ENCODE peak calls at places on chromosomes 2 and 18, in six cellular contexts. One of them, this sample, is unnamed.

GRCh38 chr2:2045191-2045590 is 285.9 kb downstream of the MYT1L start:
- DNase-seq in H9: no peak
- DNase-seq in astrocyte: no peak
- DNase-seq in endothelial cell: no peak
- DNase-seq in IMR-90: no peak
- DNase-seq in bronchial epithelial cell: no peak
- DNase-seq in this sample: peak

GRCh38 chr2:59449264-59449663 is 1104.2 kb downstream of the BCL11A start:
- DNase-seq in H9: no peak
- DNase-seq in IMR-90: no peak
- DNase-seq in endothelial cell: no peak
- DNase-seq in bronchial epithelial cell: peak
- DNase-seq in astrocyte: no peak
- DNase-seq in this sample: no peak

GRCh38 chr2:150570712-150571111 is 83.2 kb upstream of the RND3 start:
- DNase-seq in astrocyte: peak
- DNase-seq in endothelial cell: no peak
- DNase-seq in bronchial epithelial cell: peak
- DNase-seq in IMR-90: peak
- DNase-seq in H9: no peak
- DNase-seq in this sample: no peak

GRCh38 chr2:202335791-202336467 is 40.2 kb upstream of the BMPR2 start:
- DNase-seq in astrocyte: no peak
- DNase-seq in H9: no peak
- DNase-seq in IMR-90: peak
- DNase-seq in endothelial cell: no peak
- DNase-seq in bronchial epithelial cell: peak
- DNase-seq in this sample: no peak

GRCh38 chr2:215879977-215880940 is 133.1 kb downstream of the MREG start:
- DNase-seq in astrocyte: no peak
- DNase-seq in bronchial epithelial cell: no peak
- DNase-seq in endothelial cell: no peak
- DNase-seq in H9: no peak
- DNase-seq in IMR-90: peak
- DNase-seq in this sample: no peak

GRCh38 chr2:18066894-18067293 is 188.4 kb downstream of the KCNS3 start:
- DNase-seq in endothelial cell: no peak
- DNase-seq in H9: peak
- DNase-seq in bronchial epithelial cell: no peak
- DNase-seq in astrocyte: no peak
- DNase-seq in IMR-90: no peak
- DNase-seq in this sample: no peak

GRCh38 chr2:62705859-62706720 is 577 bp downstream of the EHBP1 start:
- DNase-seq in endothelial cell: peak
- DNase-seq in IMR-90: peak
- DNase-seq in H9: peak
- DNase-seq in bronchial epithelial cell: peak
- DNase-seq in astrocyte: peak
- DNase-seq in this sample: peak

GRCh38 chr18:24536326-24536725 is 75.9 kb downstream of the HRH4 start:
- DNase-seq in astrocyte: no peak
- DNase-seq in H9: no peak
- DNase-seq in bronchial epithelial cell: no peak
- DNase-seq in IMR-90: no peak
- DNase-seq in endothelial cell: no peak
- DNase-seq in this sample: no peak

GRCh38 chr2:179751184-179751809 is 110.1 kb downstream of the ZNF385B start:
- DNase-seq in endothelial cell: no peak
- DNase-seq in IMR-90: peak
- DNase-seq in astrocyte: peak
- DNase-seq in H9: no peak
- DNase-seq in bronchial epithelial cell: peak
- DNase-seq in this sample: no peak

GRCh38 chr2:46229134-46230063 is 67.8 kb upstream of the EPAS1 start:
- DNase-seq in endothelial cell: no peak
- DNase-seq in IMR-90: peak
- DNase-seq in astrocyte: peak
- DNase-seq in H9: peak
- DNase-seq in bronchial epithelial cell: no peak
- DNase-seq in this sample: no peak

GRCh38 chr18:6975084-6975483 is 142.5 kb downstream of the LAMA1 start:
- DNase-seq in endothelial cell: no peak
- DNase-seq in H9: no peak
- DNase-seq in astrocyte: no peak
- DNase-seq in bronchial epithelial cell: no peak
- DNase-seq in IMR-90: no peak
- DNase-seq in this sample: no peak

DNA sequence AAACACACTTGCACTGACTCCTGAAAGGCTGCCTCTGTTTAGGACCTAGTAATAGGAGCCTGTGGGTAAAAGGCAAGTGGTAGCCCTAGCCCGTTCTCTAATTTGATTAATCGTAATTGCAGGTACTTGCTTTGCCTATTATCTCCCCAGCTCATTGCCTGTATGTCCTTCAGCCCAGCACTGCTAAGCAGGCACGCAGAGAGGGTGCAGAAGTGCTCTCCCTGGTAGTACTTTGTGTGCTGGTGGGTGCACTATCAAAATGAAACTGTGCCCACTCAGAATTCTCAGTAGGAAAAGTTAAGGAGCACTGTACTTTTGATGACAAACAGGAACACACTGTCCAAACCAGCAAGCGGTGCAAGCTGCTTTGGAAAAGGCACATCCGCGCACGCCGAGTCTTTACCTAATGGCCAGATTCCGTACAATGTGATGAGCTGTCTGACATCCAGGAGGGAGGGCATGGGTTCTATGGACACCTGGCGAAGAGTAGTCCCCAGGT is 103.6 kb upstream of the ASB18 start:
- DNase-seq in endothelial cell: no peak
- DNase-seq in bronchial epithelial cell: no peak
- DNase-seq in H9: peak
- DNase-seq in IMR-90: no peak
- DNase-seq in astrocyte: no peak
- DNase-seq in this sample: peak
- TF ChIP-seq CTCF in endothelial cell: no peak
- TF ChIP-seq CTCF in bronchial epithelial cell: no peak
- TF ChIP-seq CTCF in H9: no peak
- TF ChIP-seq CTCF in IMR-90: no peak
- TF ChIP-seq CTCF in astrocyte: no peak
- TF ChIP-seq CTCF in this sample: no peak

GRCh38 chr18:22368066-22368465 is 49.6 kb downstream of the CTAGE1 start:
- DNase-seq in IMR-90: no peak
- DNase-seq in bronchial epithelial cell: peak
- DNase-seq in astrocyte: no peak
- DNase-seq in H9: no peak
- DNase-seq in endothelial cell: no peak
- DNase-seq in this sample: no peak

DNA sequence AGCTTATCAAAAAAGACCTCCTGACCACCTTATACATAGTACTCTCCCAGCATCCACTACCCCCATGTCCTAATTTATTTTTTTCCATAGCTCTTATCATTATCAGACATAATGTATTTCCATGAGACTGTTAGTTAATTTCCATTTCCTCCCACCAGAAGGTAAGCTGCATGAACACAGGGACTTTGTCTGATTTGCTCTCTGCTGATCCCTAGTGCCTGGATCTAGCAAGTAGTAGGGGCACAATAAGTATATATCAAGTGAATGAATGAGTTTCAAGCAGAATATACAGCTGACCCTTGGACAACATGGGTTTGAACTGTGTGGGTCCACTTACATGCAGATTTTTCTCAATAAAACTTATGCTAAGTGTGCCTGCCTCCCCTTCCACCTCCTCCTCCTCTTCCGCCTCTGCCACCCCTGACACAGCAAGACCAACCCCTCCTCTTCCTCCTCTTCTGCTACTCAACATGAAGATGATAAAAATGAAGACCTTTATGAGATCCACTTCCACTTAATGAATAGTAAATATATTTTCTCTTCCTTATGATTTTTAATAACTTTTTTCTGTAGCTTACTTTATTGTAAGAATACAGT is 53.8 kb downstream of the CTAGE1 start:
- DNase-seq in IMR-90: peak
- DNase-seq in bronchial epithelial cell: peak
- DNase-seq in endothelial cell: no peak
- DNase-seq in astrocyte: no peak
- DNase-seq in H9: no peak
- DNase-seq in this sample: no peak
- TF ChIP-seq CTCF in IMR-90: peak
- TF ChIP-seq CTCF in bronchial epithelial cell: peak
- TF ChIP-seq CTCF in endothelial cell: no peak
- TF ChIP-seq CTCF in astrocyte: peak
- TF ChIP-seq CTCF in H9: peak
- TF ChIP-seq CTCF in this sample: peak

DNA sequence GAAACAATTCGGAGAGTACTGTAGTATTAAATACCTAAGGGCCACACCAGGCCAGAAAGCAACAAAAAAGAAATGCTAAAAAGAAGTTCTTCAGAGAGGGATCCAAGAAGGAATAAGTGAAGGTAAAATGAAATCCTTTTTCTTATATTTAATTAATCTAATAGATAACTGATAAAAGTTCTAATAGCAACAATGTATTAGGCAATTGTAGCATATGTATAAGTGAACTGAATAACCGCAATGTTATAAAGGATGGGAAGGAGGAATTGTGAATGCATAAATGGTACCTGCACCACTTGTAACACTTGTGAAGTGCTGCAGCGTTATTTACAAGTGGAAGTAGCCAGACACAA is 21.8 kb downstream of the TMSB10 start:
- DNase-seq in IMR-90: no peak
- DNase-seq in H9: no peak
- DNase-seq in astrocyte: no peak
- DNase-seq in endothelial cell: no peak
- DNase-seq in bronchial epithelial cell: no peak
- DNase-seq in this sample: no peak
- TF ChIP-seq CTCF in IMR-90: no peak
- TF ChIP-seq CTCF in H9: no peak
- TF ChIP-seq CTCF in astrocyte: no peak
- TF ChIP-seq CTCF in endothelial cell: no peak
- TF ChIP-seq CTCF in bronchial epithelial cell: no peak
- TF ChIP-seq CTCF in this sample: no peak

GRCh38 chr2:11829947-11830707 is 83.7 kb downstream of the LPIN1 start:
- DNase-seq in bronchial epithelial cell: peak
- DNase-seq in endothelial cell: peak
- DNase-seq in astrocyte: peak
- DNase-seq in IMR-90: peak
- DNase-seq in H9: peak
- DNase-seq in this sample: peak
- TF ChIP-seq CTCF in bronchial epithelial cell: peak
- TF ChIP-seq CTCF in endothelial cell: no peak
- TF ChIP-seq CTCF in astrocyte: peak
- TF ChIP-seq CTCF in IMR-90: peak
- TF ChIP-seq CTCF in H9: peak
- TF ChIP-seq CTCF in this sample: peak

GRCh38 chr2:102253140-102253752 is 58.1 kb upstream of the IL1RL1 start:
- DNase-seq in endothelial cell: no peak
- DNase-seq in H9: no peak
- DNase-seq in IMR-90: no peak
- DNase-seq in astrocyte: no peak
- DNase-seq in bronchial epithelial cell: peak
- DNase-seq in this sample: no peak

GRCh38 chr2:102251849-102252203 is 59.5 kb upstream of the IL1RL1 start:
- DNase-seq in IMR-90: no peak
- DNase-seq in endothelial cell: no peak
- DNase-seq in H9: no peak
- DNase-seq in astrocyte: no peak
- DNase-seq in bronchial epithelial cell: no peak
- DNase-seq in this sample: no peak

GRCh38 chr2:102250278-102250821 is 61.0 kb upstream of the IL1RL1 start:
- DNase-seq in H9: no peak
- DNase-seq in IMR-90: no peak
- DNase-seq in astrocyte: no peak
- DNase-seq in bronchial epithelial cell: no peak
- DNase-seq in endothelial cell: no peak
- DNase-seq in this sample: no peak

GRCh38 chr2:102253753-102254150 is 57.6 kb upstream of the IL1RL1 start:
- DNase-seq in astrocyte: no peak
- DNase-seq in IMR-90: peak
- DNase-seq in endothelial cell: no peak
- DNase-seq in bronchial epithelial cell: no peak
- DNase-seq in H9: no peak
- DNase-seq in this sample: no peak

GRCh38 chr2:102251042-102251848 is 60.1 kb upstream of the IL1RL1 start:
- DNase-seq in IMR-90: no peak
- DNase-seq in astrocyte: peak
- DNase-seq in H9: peak
- DNase-seq in endothelial cell: peak
- DNase-seq in bronchial epithelial cell: peak
- DNase-seq in this sample: no peak
- TF ChIP-seq CTCF in IMR-90: no peak
- TF ChIP-seq CTCF in astrocyte: peak
- TF ChIP-seq CTCF in H9: peak
- TF ChIP-seq CTCF in endothelial cell: peak
- TF ChIP-seq CTCF in bronchial epithelial cell: peak
- TF ChIP-seq CTCF in this sample: peak

GRCh38 chr2:226114436-226114835 is 685.2 kb downstream of the IRS1 start:
- DNase-seq in bronchial epithelial cell: no peak
- DNase-seq in astrocyte: peak
- DNase-seq in H9: no peak
- DNase-seq in endothelial cell: no peak
- DNase-seq in IMR-90: no peak
- DNase-seq in this sample: no peak
- TF ChIP-seq CTCF in bronchial epithelial cell: no peak
- TF ChIP-seq CTCF in astrocyte: no peak
- TF ChIP-seq CTCF in H9: no peak
- TF ChIP-seq CTCF in endothelial cell: no peak
- TF ChIP-seq CTCF in IMR-90: no peak
- TF ChIP-seq CTCF in this sample: no peak

DNA sequence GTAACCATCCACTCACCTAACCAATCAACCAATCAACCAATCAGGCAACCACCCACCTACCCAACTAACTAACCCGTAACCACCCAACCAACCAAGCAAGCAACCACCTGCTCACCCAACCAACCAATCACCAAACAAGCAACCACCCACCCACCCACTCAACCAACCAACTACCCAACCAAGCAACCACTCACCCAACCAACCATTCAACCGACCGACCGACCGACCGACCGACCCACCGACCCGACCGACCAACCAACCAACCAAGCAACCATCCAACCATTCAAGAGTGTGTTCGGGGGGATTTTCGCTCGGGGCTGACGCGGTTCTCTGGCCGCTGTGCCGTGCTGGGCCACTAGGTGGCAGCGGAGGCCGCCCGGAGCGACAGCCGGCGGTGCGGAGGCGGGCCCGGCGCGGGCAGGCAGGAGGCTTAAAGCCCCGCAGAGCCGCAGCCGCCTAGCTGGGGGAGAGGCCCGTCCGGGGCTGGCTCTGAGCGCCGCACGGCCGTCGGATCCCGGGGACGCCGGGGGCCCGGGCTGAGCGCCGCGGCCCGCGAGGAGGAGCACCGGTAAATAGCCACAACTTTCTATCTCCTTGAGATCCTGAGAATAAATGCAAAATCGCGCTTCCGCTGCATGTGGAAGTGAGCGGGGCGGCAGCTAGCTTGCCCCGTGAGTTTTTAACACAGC is at the start of gene MC5R:
- DNase-seq in astrocyte: peak
- DNase-seq in endothelial cell: peak
- DNase-seq in IMR-90: peak
- DNase-seq in H9: peak
- DNase-seq in bronchial epithelial cell: peak
- DNase-seq in this sample: no peak
- TF ChIP-seq CTCF in astrocyte: peak
- TF ChIP-seq CTCF in endothelial cell: peak
- TF ChIP-seq CTCF in IMR-90: peak
- TF ChIP-seq CTCF in H9: peak
- TF ChIP-seq CTCF in bronchial epithelial cell: peak
- TF ChIP-seq CTCF in this sample: peak

This sample was measured in osteocyte.